ENCODE peak calls at places on chromosomes 6 and 20, in eight cellular contexts. Z, L, N, G, K, X, E and W are unnamed samples.

GRCh38 chr20:25309395-25310267 is 61.7 kb downstream of the PYGB start:
- DNase-seq in Z (peak; percentile 83), L (peak; percentile 82), N (no peak), G (peak; percentile 94), K (peak; percentile 65), X (peak; percentile 68), E (peak; percentile 86), W (no peak)

GRCh38 chr20:5844063-5844681 is 94.0 kb downstream of the SHLD1 start:
- DNase-seq in Z (no peak), L (no peak), N (no peak), G (peak; percentile 67), K (peak; percentile 28), X (peak; percentile 83), E (no peak), W (no peak)

GRCh38 chr20:24779166-24779565 is 169.9 kb upstream of the CST7 start:
- DNase-seq in Z (no peak), L (no peak), N (no peak), G (no peak), K (no peak), X (no peak), E (no peak), W (no peak)

GRCh38 chr20:59992531-59992930 is 34.3 kb downstream of the CDH26 start:
- DNase-seq in Z (no peak), L (no peak), N (no peak), G (peak; percentile 14), K (no peak), X (peak; percentile 41), E (no peak), W (peak; percentile 53)

GRCh38 chr20:38617011-38617829 is 15.6 kb downstream of the ARHGAP40 start:
- DNase-seq in Z (no peak), L (no peak), N (no peak), G (peak; percentile 53), K (no peak), X (peak; percentile 93), E (no peak), W (no peak)

GRCh38 chr20:43458422-43458924 is 777 bp downstream of the SRSF6 start:
- DNase-seq in Z (no peak), L (no peak), N (no peak), G (no peak), K (no peak), X (no peak), E (no peak), W (peak; percentile 44)

GRCh38 chr20:63342561-63343459 is 18.3 kb downstream of the CHRNA4 start:
- DNase-seq in Z (no peak), L (no peak), N (no peak), G (no peak), K (no peak), X (no peak), E (no peak), W (no peak)

GRCh38 chr6:51818520-51819022 is 268.8 kb downstream of the PKHD1 start:
- DNase-seq in Z (no peak), L (no peak), N (no peak), G (no peak), K (no peak), X (no peak), E (no peak), W (no peak)

GRCh38 chr6:136173519-136174507 is 76.3 kb downstream of the MTFR2 start:
- DNase-seq in Z (peak; percentile 13), L (peak; percentile 60), N (no peak), G (no peak), K (no peak), X (no peak), E (no peak), W (no peak)

GRCh38 chr6:126955621-126956020 is 162.8 kb upstream of the RSPO3 start:
- DNase-seq in Z (no peak), L (no peak), N (no peak), G (no peak), K (no peak), X (peak; percentile 85), E (no peak), W (no peak)

GRCh38 chr6:130282234-130282995 is 59.7 kb upstream of the SAMD3 start:
- DNase-seq in Z (peak; percentile 19), L (peak; percentile 1), N (peak; percentile 12), G (peak; percentile 60), K (peak; percentile 10), X (no peak), E (peak; percentile 29), W (peak; percentile 70)

GRCh38 chr6:47897233-47897632 is 115.4 kb downstream of the OPN5 start:
- DNase-seq in Z (no peak), L (no peak), N (no peak), G (peak; percentile 10), K (no peak), X (no peak), E (no peak), W (no peak)

GRCh38 chr6:151254451-151255081 is 14.8 kb downstream of the AKAP12 start:
- DNase-seq in Z (peak; percentile 14), L (no peak), N (no peak), G (peak; percentile 22), K (no peak), X (peak; percentile 80), E (no peak), W (peak; percentile 27)

GRCh38 chr6:147331401-147331800 is 127.2 kb downstream of the STXBP5 start:
- DNase-seq in Z (no peak), L (no peak), N (no peak), G (no peak), K (no peak), X (no peak), E (no peak), W (no peak)

GRCh38 chr6:39664173-39664572 is 61.0 kb downstream of the KIF6 start:
- DNase-seq in Z (no peak), L (no peak), N (no peak), G (no peak), K (no peak), X (no peak), E (no peak), W (no peak)

GRCh38 chr6:30071081-30071818 is 4.3 kb downstream of the PPP1R11 start:
- DNase-seq in Z (peak; percentile 68), L (peak; percentile 11), N (no peak), G (peak; percentile 51), K (no peak), X (no peak), E (no peak), W (no peak)

GRCh38 chr20:20824924-20825584 is 112.6 kb upstream of the RALGAPA2 start:
- DNase-seq in Z (peak; percentile 77), L (peak; percentile 56), N (peak; percentile 44), G (peak; percentile 47), K (no peak), X (no peak), E (peak; percentile 57), W (peak; percentile 85)

GRCh38 chr6:1708141-1708540 is 98.4 kb downstream of the FOXC1 start:
- DNase-seq in Z (no peak), L (no peak), N (no peak), G (no peak), K (no peak), X (no peak), E (no peak), W (no peak)

GRCh38 chr6:114007451-114007953 is 36.6 kb upstream of the HDAC2 start:
- DNase-seq in Z (no peak), L (no peak), N (no peak), G (no peak), K (no peak), X (peak; percentile 51), E (peak; percentile 93), W (no peak)

GRCh38 chr6:129853996-129854711 is 7.0 kb downstream of the TMEM244 start:
- DNase-seq in Z (no peak), L (no peak), N (no peak), G (peak; percentile 75), K (peak; percentile 32), X (no peak), E (no peak), W (no peak)

GRCh38 chr20:1326031-1326930 is 2.7 kb downstream of the SDCBP2 start:
- DNase-seq in Z (peak; percentile 44), L (no peak), N (no peak), G (peak; percentile 75), K (no peak), X (no peak), E (no peak), W (no peak)

DNA sequence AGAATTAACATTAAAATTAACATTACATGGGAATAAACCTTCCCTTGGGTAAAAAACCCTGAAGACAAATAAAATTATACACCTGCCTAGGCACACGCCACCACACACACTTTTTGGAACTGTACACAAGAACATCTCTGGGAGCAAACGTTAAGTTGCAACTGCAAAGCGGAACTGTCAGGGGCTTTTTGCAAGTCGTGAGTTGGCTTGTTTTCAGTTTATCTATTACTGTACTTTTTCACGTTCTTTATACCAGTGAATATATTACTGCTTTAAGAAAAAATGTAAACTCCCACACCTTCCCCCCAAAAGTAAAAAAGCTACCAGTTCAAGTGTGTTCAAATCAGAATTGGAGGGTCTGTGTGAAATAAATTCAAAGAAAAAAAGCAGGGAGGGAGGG is 65.5 kb upstream of the NFATC2 start:
- DNase-seq in Z (no peak), L (no peak), N (no peak), G (no peak), K (no peak), X (no peak), E (no peak), W (no peak)
- H3K4me2 ChIP-seq in Z (no peak overlapping the region), L (no peak overlapping the region), N (no peak overlapping the region), G (no peak overlapping the region), K (no peak overlapping the region), X (no peak overlapping the region), E (no peak overlapping the region), W (no peak overlapping the region)

GRCh38 chr6:10359581-10359980 is 55.3 kb downstream of the TFAP2A start:
- DNase-seq in Z (no peak), L (no peak), N (no peak), G (no peak), K (no peak), X (no peak), E (no peak), W (no peak)
- H3K9me3 ChIP-seq in Z (no peaks in the 10 kb centered on the region), L (no peaks in the 10 kb centered on the region), N (no peaks in the 10 kb centered on the region), G (no peaks in the 10 kb centered on the region), K (no peaks in the 10 kb centered on the region), X (no peaks in the 10 kb centered on the region), E (no peaks in the 10 kb centered on the region), W (no peaks in the 10 kb centered on the region)

DNA sequence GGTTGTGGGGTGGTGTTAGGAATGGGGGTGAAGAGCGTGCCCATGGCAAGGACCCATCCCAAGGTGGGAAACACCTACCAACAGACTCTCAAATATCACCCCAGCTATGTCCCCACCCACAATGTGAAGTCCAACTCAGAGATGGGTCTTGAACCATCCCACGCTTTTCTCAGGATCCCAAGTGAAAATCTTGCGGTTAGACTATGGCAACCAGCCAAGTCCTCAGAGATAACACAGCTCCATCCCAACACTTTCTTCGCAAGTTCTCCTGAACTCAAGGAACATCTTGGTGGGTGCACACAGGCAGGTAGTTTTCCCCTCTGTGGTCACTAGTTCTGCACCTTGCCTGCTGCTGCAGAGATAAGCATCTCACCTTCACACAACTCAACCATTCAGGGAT is 116.0 kb downstream of the CDC5L start:
- DNase-seq in Z (no peak), L (no peak), N (no peak), G (no peak), K (no peak), X (no peak), E (no peak), W (no peak)
- H3K9me2 ChIP-seq in Z (no peaks in the 10 kb centered on the region), L (no peaks in the 10 kb centered on the region), N (no peaks in the 10 kb centered on the region), G (no peaks in the 10 kb centered on the region), K (no peaks in the 10 kb centered on the region), X (no peaks in the 10 kb centered on the region), E (no peaks in the 10 kb centered on the region), W (no peaks in the 10 kb centered on the region)

GRCh38 chr20:32514760-32515159 is 70.4 kb downstream of the NOL4L start:
- DNase-seq in Z (no peak), L (no peak), N (no peak), G (peak; percentile 8), K (no peak), X (no peak), E (no peak), W (no peak)
- H3K4me2 ChIP-seq in Z (no peak overlapping the region), L (no peak overlapping the region), N (no peak overlapping the region), G (no peak overlapping the region), K (no peak overlapping the region), X (no peak overlapping the region), E (no peak overlapping the region), W (no peak overlapping the region)

GRCh38 chr6:168377481-168377850 is 57.9 kb upstream of the DACT2 start:
- DNase-seq in Z (no peak), L (no peak), N (no peak), G (no peak), K (no peak), X (no peak), E (no peak), W (no peak)
- H3K9me3 ChIP-seq in Z (no peaks in the 10 kb centered on the region), L (no peaks in the 10 kb centered on the region), N (no peaks in the 10 kb centered on the region), G (no peaks in the 10 kb centered on the region), K (no peaks in the 10 kb centered on the region), X (no peaks in the 10 kb centered on the region), E (no peaks in the 10 kb centered on the region), W (no peaks in the 10 kb centered on the region)